ENCODE peak calls at places on chromosomes 11 and 22, in seven cellular contexts. O, G, R, H, E, Z and T are unnamed samples.

GRCh38 chr22:21938071-21938822 is 14.4 kb downstream of the PPM1F start:
- DNase-seq in O (peak), G (peak), R (peak), H (peak), E (peak), Z (peak), T (peak)

GRCh38 chr11:118834428-118835028 is 43.6 kb upstream of the DDX6 start:
- DNase-seq in O (no peak), G (no peak), R (no peak), H (no peak), E (no peak), Z (no peak), T (no peak)

GRCh38 chr11:127632546-127632945 is 632.0 kb upstream of the KIRREL3 start:
- DNase-seq in O (no peak), G (no peak), R (no peak), H (no peak), E (no peak), Z (no peak), T (no peak)

GRCh38 chr11:32884770-32885384 is 7.7 kb upstream of the QSER1 start:
- DNase-seq in O (no peak), G (no peak), R (no peak), H (no peak), E (no peak), Z (no peak), T (no peak)

GRCh38 chr22:49779853-49780271 is 47.8 kb downstream of the BRD1 start:
- DNase-seq in O (peak), G (peak), R (no peak), H (no peak), E (no peak), Z (no peak), T (no peak)

GRCh38 chr11:86558219-86558618 is 114.2 kb downstream of the ME3 start:
- DNase-seq in O (no peak), G (no peak), R (peak), H (no peak), E (no peak), Z (no peak), T (no peak)

GRCh38 chr22:20992456-20993303 is 9.2 kb downstream of the THAP7 start:
- DNase-seq in O (no peak), G (no peak), R (no peak), H (no peak), E (no peak), Z (no peak), T (no peak)

GRCh38 chr11:134725939-134726639 is 314.0 kb upstream of the B3GAT1 start:
- DNase-seq in O (no peak), G (no peak), R (no peak), H (no peak), E (no peak), Z (peak), T (no peak)

GRCh38 chr11:923691-924405 is 1.8 kb upstream of the AP2A2 start:
- DNase-seq in O (no peak), G (no peak), R (no peak), H (no peak), E (no peak), Z (no peak), T (no peak)

GRCh38 chr22:49748514-49748913 is 79.2 kb downstream of the BRD1 start:
- DNase-seq in O (no peak), G (no peak), R (no peak), H (no peak), E (no peak), Z (no peak), T (peak)

GRCh38 chr11:69278091-69278867 is 15.7 kb upstream of the MYEOV start:
- DNase-seq in O (no peak), G (no peak), R (no peak), H (no peak), E (no peak), Z (peak), T (peak)

GRCh38 chr11:113331988-113332387 is 17.6 kb downstream of the TTC12 start:
- DNase-seq in O (no peak), G (no peak), R (no peak), H (no peak), E (no peak), Z (no peak), T (no peak)

GRCh38 chr11:35144103-35144741 is 5.3 kb downstream of the CD44 start:
- DNase-seq in O (peak), G (no peak), R (peak), H (no peak), E (peak), Z (no peak), T (no peak)
- H3K4me3 ChIP-seq in O (no peak), G (no peak), R (peak), H (no peak), E (peak), Z (no peak), T (no peak)

GRCh38 chr11:64996327-64996709 is 453 bp downstream of the BATF2 start:
- DNase-seq in O (no peak), G (no peak), R (no peak), H (no peak), E (no peak), Z (no peak), T (no peak)
- H3K4me3 ChIP-seq in O (peak), G (peak), R (no peak), H (peak), E (peak), Z (peak), T (peak)

DNA sequence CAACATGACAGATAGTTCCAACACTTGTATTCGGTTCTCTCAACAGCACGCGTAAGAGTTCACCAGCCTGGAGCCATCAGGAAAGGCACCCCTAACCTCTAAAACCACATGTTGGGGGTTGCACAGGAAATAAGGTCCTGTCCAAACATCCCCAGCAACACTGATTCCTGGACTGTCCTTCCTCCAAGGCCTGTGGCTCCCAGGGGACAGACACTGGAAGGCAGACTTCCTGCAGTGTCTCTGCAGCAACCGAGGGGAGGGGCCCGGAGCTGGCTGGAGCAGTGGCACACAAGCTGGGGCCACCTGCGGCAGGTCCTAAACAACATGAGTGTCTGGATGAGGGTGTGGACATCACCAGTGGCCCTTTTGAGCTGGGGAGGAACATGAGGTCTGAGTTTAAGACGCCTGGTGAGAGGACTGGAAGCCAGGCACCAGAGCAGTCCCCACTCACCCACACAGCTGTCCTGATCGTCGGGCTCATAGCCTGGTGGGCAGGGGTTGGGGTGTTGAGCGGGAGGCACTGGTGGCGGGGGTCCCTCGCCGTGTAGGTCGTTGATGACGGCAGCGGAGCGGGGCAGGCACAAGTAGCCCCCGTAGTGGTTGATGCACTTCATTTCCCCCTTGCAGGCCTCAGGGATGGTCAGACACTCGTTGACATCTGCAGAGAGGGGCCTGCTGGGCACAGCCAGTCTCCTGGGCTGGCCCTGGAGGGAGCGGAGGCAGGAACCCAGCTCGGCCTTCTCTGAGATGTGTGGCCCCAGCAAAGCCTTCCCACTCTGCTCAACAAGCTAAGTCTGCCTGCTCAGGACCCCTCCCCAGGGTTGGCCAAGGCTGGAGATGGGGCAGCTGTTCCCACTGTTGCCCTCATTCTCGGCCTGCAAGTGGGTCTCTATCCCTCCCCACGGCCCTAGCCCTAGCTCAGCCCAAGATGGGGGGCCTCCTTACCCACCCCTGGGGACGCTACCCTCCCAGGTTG is 1.6 kb downstream of the EFEMP2 start:
- DNase-seq in O (no peak), G (peak), R (no peak), H (peak), E (no peak), Z (peak), T (no peak)
- H3K4me3 ChIP-seq in O (no peak), G (peak), R (no peak), H (no peak), E (peak), Z (no peak), T (no peak)

GRCh38 chr22:27962268-27963191 is 43.5 kb upstream of the PITPNB start:
- DNase-seq in O (no peak), G (no peak), R (no peak), H (no peak), E (no peak), Z (no peak), T (no peak)
- H3K4me3 ChIP-seq in O (no peak), G (no peak), R (no peak), H (no peak), E (no peak), Z (no peak), T (no peak)

GRCh38 chr11:80118071-80118470 is 677.2 kb upstream of the TENM4 start:
- DNase-seq in O (no peak), G (no peak), R (no peak), H (no peak), E (no peak), Z (no peak), T (no peak)
- H3K4me3 ChIP-seq in O (no peak), G (no peak), R (no peak), H (no peak), E (no peak), Z (no peak), T (no peak)

GRCh38 chr11:64121637-64122410 is 44.1 kb downstream of the MACROD1 start:
- DNase-seq in O (no peak), G (no peak), R (peak), H (no peak), E (peak), Z (no peak), T (no peak)
- H3K4me3 ChIP-seq in O (no peak), G (no peak), R (no peak), H (no peak), E (no peak), Z (no peak), T (no peak)

GRCh38 chr11:130449996-130450419 is 1.6 kb downstream of the ADAMTS15 start:
- DNase-seq in O (peak), G (peak), R (no peak), H (peak), E (no peak), Z (peak), T (no peak)

GRCh38 chr11:130448416-130449068 is at the start of gene ADAMTS15:
- DNase-seq in O (peak), G (peak), R (peak), H (peak), E (no peak), Z (peak), T (peak)

GRCh38 chr11:130449246-130449990 is 973 bp downstream of the ADAMTS15 start:
- DNase-seq in O (peak), G (no peak), R (no peak), H (no peak), E (no peak), Z (peak), T (no peak)

GRCh38 chr11:130451261-130452019 is 3.0 kb downstream of the ADAMTS15 start:
- DNase-seq in O (peak), G (peak), R (no peak), H (peak), E (no peak), Z (no peak), T (no peak)

GRCh38 chr11:130448039-130448415 is 418 bp upstream of the ADAMTS15 start:
- DNase-seq in O (no peak), G (no peak), R (no peak), H (no peak), E (no peak), Z (no peak), T (no peak)
- H3K4me3 ChIP-seq in O (peak), G (peak), R (peak), H (peak), E (peak), Z (peak), T (peak)

DNA sequence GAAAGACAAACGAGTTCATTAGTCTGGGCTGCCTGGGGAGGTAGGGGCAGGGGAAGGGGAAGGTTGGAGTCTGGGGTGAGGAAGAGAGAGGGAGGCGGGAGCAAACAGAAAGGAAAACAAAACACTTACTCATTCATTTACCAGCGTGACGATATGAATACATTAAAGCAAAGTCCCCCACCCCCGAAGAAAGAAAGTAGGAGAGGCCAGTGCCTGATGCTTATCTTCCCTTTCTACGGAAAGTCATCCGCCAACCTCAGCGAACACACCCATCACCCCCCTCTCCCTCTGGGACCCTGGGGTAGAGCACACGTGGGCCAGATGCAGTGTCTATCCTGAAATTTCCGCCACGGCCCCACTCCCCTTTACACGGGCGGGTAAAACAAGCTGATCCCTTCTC is 13.7 kb downstream of the ABCC8 start:
- DNase-seq in O (no peak), G (no peak), R (no peak), H (no peak), E (no peak), Z (no peak), T (no peak)
- H3K4me3 ChIP-seq in O (no peak), G (no peak), R (no peak), H (no peak), E (no peak), Z (no peak), T (no peak)